ENCODE peak calls at places on chromosomes 16 and 17, in six cellular contexts. H is neural progenitor cell, J is fibroblast of lung, A is K562, D is MM.1S, C is HCT116. W is an unnamed sample.

GRCh38 chr17:77254961-77255741 is 114.4 kb downstream of the SEC14L1 start:
- DNase-seq in H (peak), J (peak), A (no peak), D (no peak), C (peak), W (peak)

GRCh38 chr16:30004811-30005242 is 6.0 kb downstream of the DOC2A start:
- DNase-seq in H (no peak), J (no peak), A (no peak), D (no peak), C (no peak), W (no peak)

GRCh38 chr16:76653390-76654026 is 376.3 kb downstream of the CNTNAP4 start:
- DNase-seq in H (peak), J (peak), A (peak), D (peak), C (no peak), W (peak)

GRCh38 chr16:30335598-30336474 is 19.3 kb downstream of the CD2BP2 start:
- DNase-seq in H (no peak), J (peak), A (peak), D (peak), C (no peak), W (peak)

GRCh38 chr17:3583456-3583855 is 25.8 kb downstream of the TRPV1 start:
- DNase-seq in H (no peak), J (no peak), A (no peak), D (no peak), C (no peak), W (no peak)

GRCh38 chr17:74108126-74108705 is 95.3 kb upstream of the RPL38 start:
- DNase-seq in H (no peak), J (no peak), A (no peak), D (no peak), C (no peak), W (no peak)

GRCh38 chr17:58047751-58048150 is 35.5 kb upstream of the DYNLL2 start:
- DNase-seq in H (no peak), J (no peak), A (no peak), D (no peak), C (no peak), W (no peak)

GRCh38 chr16:1424028-1424427 is 3.5 kb upstream of the UQCC4 start:
- DNase-seq in H (no peak), J (no peak), A (no peak), D (no peak), C (no peak), W (no peak)

GRCh38 chr17:66466933-66467367 is 164.5 kb downstream of the PRKCA start:
- DNase-seq in H (no peak), J (peak), A (peak), D (peak), C (peak), W (peak)

GRCh38 chr16:48123104-48123788 is 32.5 kb downstream of the ABCC12 start:
- DNase-seq in H (no peak), J (peak), A (peak), D (no peak), C (peak), W (peak)

GRCh38 chr17:58341861-58342475 is 10.0 kb downstream of the SUPT4H1 start:
- DNase-seq in H (no peak), J (no peak), A (no peak), D (no peak), C (no peak), W (no peak)

GRCh38 chr17:79305831-79306687 is 231.4 kb downstream of the ENGASE start:
- DNase-seq in H (peak), J (no peak), A (peak), D (no peak), C (no peak), W (no peak)

GRCh38 chr17:4617090-4617489 is 24.4 kb downstream of the ALOX15 start:
- DNase-seq in H (no peak), J (no peak), A (no peak), D (no peak), C (no peak), W (no peak)

GRCh38 chr17:77720946-77721822 is 237.3 kb upstream of the TNRC6C start:
- DNase-seq in H (no peak), J (no peak), A (no peak), D (no peak), C (no peak), W (no peak)

GRCh38 chr16:81003610-81004460 is 2.9 kb downstream of the CMC2 start:
- DNase-seq in H (no peak), J (peak), A (no peak), D (peak), C (no peak), W (no peak)

GRCh38 chr16:81808933-81809480 is 29.9 kb downstream of the PLCG2 start:
- DNase-seq in H (no peak), J (no peak), A (no peak), D (peak), C (no peak), W (no peak)

GRCh38 chr17:40095356-40095943 is 4.9 kb downstream of the NR1D1 start:
- DNase-seq in H (no peak), J (no peak), A (no peak), D (no peak), C (no peak), W (no peak)

GRCh38 chr17:46862949-46863348 is 11.6 kb downstream of the WNT9B start:
- DNase-seq in H (peak), J (no peak), A (peak), D (no peak), C (no peak), W (no peak)

GRCh38 chr17:72514888-72515287 is 394.1 kb downstream of the SOX9 start:
- DNase-seq in H (no peak), J (peak), A (no peak), D (no peak), C (no peak), W (no peak)

GRCh38 chr17:48718781-48719641 is 3.3 kb downstream of the PRAC1 start:
- DNase-seq in H (peak), J (no peak), A (no peak), D (no peak), C (no peak), W (no peak)

GRCh38 chr16:13864689-13865088 is 55.3 kb upstream of the ERCC4 start:
- DNase-seq in H (no peak), J (no peak), A (no peak), D (no peak), C (no peak), W (no peak)

GRCh38 chr17:73021771-73022170 is 70.7 kb downstream of the SLC39A11 start:
- DNase-seq in H (no peak), J (no peak), A (no peak), D (no peak), C (no peak), W (no peak)

GRCh38 chr16:67016143-67016542 is 12.8 kb upstream of the CBFB start:
- DNase-seq in H (no peak), J (no peak), A (no peak), D (no peak), C (no peak), W (no peak)

GRCh38 chr17:45739786-45740185 is 44.3 kb upstream of the CRHR1 start:
- DNase-seq in H (no peak), J (no peak), A (no peak), D (no peak), C (no peak), W (no peak)

GRCh38 chr16:78513838-78514237 is 414.4 kb downstream of the WWOX start:
- DNase-seq in H (no peak), J (no peak), A (no peak), D (no peak), C (no peak), W (no peak)

GRCh38 chr16:51150894-51151320 is at the start of gene SALL1:
- DNase-seq in H (peak), J (no peak), A (no peak), D (no peak), C (no peak), W (no peak)
- TF ChIP-seq EZH2 in H (no peak), J (no peak), A (no peak), D (no peak), C (no peak), W (no peak)

GRCh38 chr16:21277045-21277926 is 804 bp downstream of the CRYM start:
- DNase-seq in H (no peak), J (no peak), A (peak), D (no peak), C (no peak), W (no peak)
- TF ChIP-seq EZH2 in H (no peak), J (no peak), A (no peak), D (no peak), C (no peak), W (no peak)

DNA sequence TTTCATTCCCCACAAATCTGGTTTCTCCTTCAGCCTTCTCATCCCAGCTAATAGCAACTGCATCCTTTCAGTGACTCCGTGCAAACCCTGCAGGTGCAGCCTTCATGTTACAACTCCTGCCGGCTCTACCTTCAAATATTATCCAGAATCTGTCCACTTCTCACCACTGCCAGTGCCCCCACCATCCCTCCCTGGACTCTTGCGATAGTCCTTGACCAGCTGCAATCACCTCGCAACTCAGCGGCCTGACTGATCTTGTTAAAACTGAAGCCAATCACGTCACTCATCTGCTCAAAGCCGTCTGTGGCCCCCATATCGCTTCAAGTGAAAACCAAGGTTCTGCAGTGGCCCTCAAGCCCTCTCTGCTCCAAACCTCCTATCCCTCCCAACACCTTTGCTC is 42.8 kb upstream of the KIFC3 start:
- DNase-seq in H (no peak), J (no peak), A (no peak), D (no peak), C (no peak), W (no peak)
- TF ChIP-seq EZH2 in H (no peak), J (no peak), A (no peak), D (no peak), C (no peak), W (no peak)

DNA sequence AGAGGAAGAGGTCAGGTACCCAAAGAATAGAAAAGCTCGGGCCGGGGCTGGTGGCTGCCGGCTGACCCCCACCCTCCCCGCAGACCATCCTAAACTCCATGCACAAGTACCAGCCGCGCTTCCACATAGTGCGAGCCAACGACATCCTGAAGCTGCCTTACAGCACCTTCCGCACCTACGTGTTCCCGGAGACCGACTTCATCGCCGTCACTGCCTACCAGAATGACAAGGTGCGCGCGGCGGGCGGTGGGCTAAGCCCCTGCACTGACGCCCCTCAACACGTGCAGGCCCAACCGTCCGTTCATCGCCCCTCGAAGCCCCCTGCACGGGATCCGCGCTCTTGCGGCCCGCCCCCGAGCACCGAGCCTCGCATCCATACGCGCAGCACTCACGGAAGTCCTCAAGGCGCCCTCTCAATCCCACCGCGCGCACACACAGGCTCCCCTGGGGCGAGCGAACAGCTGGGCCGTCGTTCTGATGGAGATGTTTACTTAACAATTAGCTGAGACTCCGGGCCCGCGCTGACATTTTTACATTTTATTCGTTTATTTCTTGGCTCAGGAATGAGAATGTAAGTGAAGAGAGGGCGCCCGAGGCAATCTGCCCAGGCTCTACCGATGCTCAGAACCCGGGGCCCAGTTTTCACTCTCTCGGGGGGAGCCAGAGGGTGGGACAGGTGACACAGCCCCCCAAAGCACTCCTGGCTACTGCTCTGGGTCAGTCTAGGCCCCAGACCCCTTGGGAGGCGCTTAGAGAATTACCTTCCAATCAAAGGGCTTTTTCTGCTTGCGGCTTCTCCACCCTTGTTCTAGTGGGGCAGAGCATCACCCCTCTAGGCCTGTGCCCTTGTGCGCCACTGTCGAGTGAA is 3.6 kb downstream of the TBX2 start:
- DNase-seq in H (peak), J (no peak), A (no peak), D (no peak), C (no peak), W (no peak)
- TF ChIP-seq EZH2 in H (peak), J (no peak), A (no peak), D (no peak), C (no peak), W (no peak)

GRCh38 chr17:7440113-7440822 is 956 bp downstream of the FGF11 start:
- DNase-seq in H (peak), J (no peak), A (peak), D (no peak), C (no peak), W (no peak)
- TF ChIP-seq EZH2 in H (no peak), J (peak), A (no peak), D (no peak), C (no peak), W (no peak)

GRCh38 chr16:57925310-57925709 is 45.6 kb downstream of the CNGB1 start:
- DNase-seq in H (no peak), J (no peak), A (no peak), D (peak), C (no peak), W (no peak)

GRCh38 chr16:57924514-57924913 is 46.4 kb downstream of the CNGB1 start:
- DNase-seq in H (no peak), J (no peak), A (no peak), D (no peak), C (no peak), W (no peak)

GRCh38 chr16:57923418-57923817 is 47.5 kb downstream of the CNGB1 start:
- DNase-seq in H (no peak), J (no peak), A (no peak), D (no peak), C (no peak), W (no peak)

GRCh38 chr16:57923841-57924240 is 47.1 kb downstream of the CNGB1 start:
- DNase-seq in H (no peak), J (no peak), A (no peak), D (no peak), C (no peak), W (no peak)

DNA sequence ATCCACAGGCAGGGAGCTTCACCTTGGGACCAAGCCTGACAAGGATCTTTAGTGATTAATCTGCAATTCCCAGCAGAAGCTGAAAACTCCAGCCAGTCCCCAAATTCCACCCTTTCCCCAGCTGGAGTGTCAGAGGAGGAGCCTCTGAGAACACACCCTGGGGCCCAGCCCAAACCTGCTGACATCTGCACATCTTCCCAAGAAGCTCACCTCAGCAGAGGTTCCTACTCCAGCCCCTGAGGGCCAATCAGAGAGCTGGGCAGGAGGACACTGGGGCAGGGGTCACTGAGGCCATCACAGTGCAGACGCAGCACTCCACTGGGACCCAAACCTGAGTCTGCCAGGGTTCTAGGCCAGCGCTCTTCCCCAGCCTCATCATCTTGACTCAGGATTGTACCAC is 44.9 kb downstream of the CNGB1 start:
- DNase-seq in H (no peak), J (no peak), A (no peak), D (no peak), C (no peak), W (no peak)
- TF ChIP-seq EZH2 in H (no peak), J (no peak), A (no peak), D (no peak), C (no peak), W (no peak)

DNA sequence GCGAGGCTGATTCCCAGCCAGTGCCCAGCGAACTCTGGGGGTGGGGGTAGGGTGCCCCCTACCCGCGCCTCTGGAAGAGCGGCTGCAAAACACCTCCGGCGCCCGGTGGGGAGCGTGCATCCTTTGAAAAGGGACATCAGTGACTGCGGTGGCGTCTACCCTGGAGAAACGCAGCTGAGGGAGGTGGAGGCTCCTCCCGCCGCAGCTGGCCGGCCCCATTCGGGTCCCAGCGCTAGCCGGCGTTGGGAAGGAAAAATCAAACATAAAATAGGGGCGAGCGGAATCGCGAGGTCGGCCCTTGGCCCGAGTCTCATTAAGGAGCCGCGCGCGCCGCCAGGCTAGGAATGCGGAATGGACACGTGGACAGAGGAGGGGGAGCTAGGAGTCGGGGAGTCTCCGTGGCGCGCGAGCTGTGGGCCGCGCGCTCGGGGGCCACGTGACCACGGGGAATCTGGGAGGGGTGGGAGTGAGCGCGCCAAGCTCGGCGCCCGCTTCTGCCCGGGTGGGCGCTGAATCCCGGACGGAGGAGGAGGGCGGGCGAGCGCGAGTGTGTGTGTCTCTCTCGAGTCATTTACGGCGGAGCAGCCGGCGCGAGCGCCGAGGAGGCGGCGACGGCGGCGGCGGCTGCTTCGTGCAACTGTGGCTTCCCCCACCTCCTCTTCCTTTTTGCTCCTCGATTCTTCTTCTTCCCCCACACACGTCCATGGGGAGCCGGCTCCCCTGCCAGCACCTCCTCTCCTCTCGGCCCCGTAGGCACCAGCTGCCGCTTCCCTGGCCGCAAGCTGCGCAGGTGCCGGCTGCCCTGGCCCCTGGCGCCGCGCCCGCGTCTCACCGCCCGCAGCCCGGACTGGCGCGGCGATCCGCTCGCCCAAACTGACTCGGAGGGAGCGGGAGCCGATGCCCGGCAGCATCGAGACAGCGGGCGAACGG is at the start of gene TMEM132E:
- DNase-seq in H (peak), J (peak), A (no peak), D (no peak), C (no peak), W (no peak)
- TF ChIP-seq EZH2 in H (peak), J (peak), A (no peak), D (no peak), C (no peak), W (no peak)

W was measured in PC-9.